ENCODE peak calls at places on chromosomes 7 and 10, in eight cellular contexts. Y is epithelial cell of esophagus, P is fibroblast of the aortic adventitia, C is AG10803, V is HFF-Myc, T is HCT116, E is esophagus squamous epithelium, Q is Peyer's patch. F is an unnamed sample.

GRCh38 chr10:26485150-26485941 is 47.2 kb downstream of the APBB1IP start:
- DNase-seq in Y (no peak), C (peak), P (peak), T (no peak), V (no peak), E (no peak), Q (no peak), F (no peak)

GRCh38 chr7:82164813-82165212 is 278.8 kb downstream of the CACNA2D1 start:
- DNase-seq in V (peak), P (peak), Y (peak), T (no peak), C (peak), Q (no peak), E (no peak), F (peak)

GRCh38 chr7:67475293-67475692 is 478.7 kb downstream of the TYW1 start:
- DNase-seq in Q (no peak), C (no peak), E (no peak), V (no peak), Y (no peak), P (no peak), T (no peak), F (no peak)

GRCh38 chr10:122567056-122567660 is 6.6 kb downstream of the DMBT1 start:
- DNase-seq in V (no peak), Y (peak), C (peak), T (peak), E (no peak), Q (peak), P (peak), F (no peak)

GRCh38 chr7:37439282-37440021 is 9.2 kb downstream of the ELMO1 start:
- DNase-seq in T (no peak), C (no peak), Q (no peak), P (no peak), E (no peak), Y (no peak), V (no peak), F (no peak)

GRCh38 chr7:44274623-44274975 is 50.8 kb downstream of the CAMK2B start:
- DNase-seq in E (no peak), V (no peak), C (no peak), T (no peak), P (no peak), Q (no peak), Y (no peak), F (no peak)

GRCh38 chr10:35574924-35575352 is 30.2 kb upstream of the GJD4 start:
- DNase-seq in T (no peak), Y (no peak), E (no peak), P (peak), C (peak), V (peak), Q (no peak), F (peak)

GRCh38 chr7:43727003-43727402 is 2.3 kb downstream of the COA1 start:
- DNase-seq in C (no peak), T (no peak), E (no peak), Y (no peak), P (no peak), V (no peak), Q (no peak), F (no peak)

GRCh38 chr7:30412810-30413504 is 65.6 kb downstream of the NOD1 start:
- DNase-seq in E (no peak), Q (no peak), V (peak), Y (peak), P (peak), T (peak), C (peak), F (peak)

GRCh38 chr10:132397671-132398565 is 918 bp downstream of the PWWP2B start:
- DNase-seq in C (peak), Y (peak), V (no peak), E (no peak), Q (peak), P (peak), T (no peak), F (no peak)

GRCh38 chr7:43071604-43072003 is 40.8 kb upstream of the HECW1 start:
- DNase-seq in C (peak), E (no peak), T (peak), V (no peak), Q (no peak), P (peak), Y (peak), F (no peak)

GRCh38 chr7:151317936-151318335 is 23.7 kb upstream of the NUB1 start:
- DNase-seq in E (no peak), C (no peak), T (no peak), Q (no peak), Y (no peak), P (no peak), V (no peak), F (no peak)

GRCh38 chr10:3525832-3526449 is 259.1 kb downstream of the KLF6 start:
- DNase-seq in T (peak), E (no peak), Q (no peak), P (peak), Y (peak), V (peak), C (peak), F (peak)

GRCh38 chr10:45380903-45381610 is 7.0 kb downstream of the ALOX5 start:
- DNase-seq in Q (peak), V (no peak), Y (no peak), P (no peak), T (no peak), C (no peak), E (no peak), F (no peak)

GRCh38 chr10:45379303-45379726 is 5.3 kb downstream of the ALOX5 start:
- DNase-seq in T (no peak), E (no peak), Q (no peak), Y (no peak), C (no peak), P (no peak), V (no peak), F (no peak)

GRCh38 chr10:45377858-45378257 is 3.8 kb downstream of the ALOX5 start:
- DNase-seq in Q (no peak), V (no peak), T (no peak), E (no peak), P (no peak), Y (no peak), C (no peak), F (no peak)

GRCh38 chr10:45378866-45379265 is 4.8 kb downstream of the ALOX5 start:
- DNase-seq in P (no peak), E (no peak), T (no peak), Q (no peak), Y (no peak), V (no peak), C (no peak), F (no peak)

DNA sequence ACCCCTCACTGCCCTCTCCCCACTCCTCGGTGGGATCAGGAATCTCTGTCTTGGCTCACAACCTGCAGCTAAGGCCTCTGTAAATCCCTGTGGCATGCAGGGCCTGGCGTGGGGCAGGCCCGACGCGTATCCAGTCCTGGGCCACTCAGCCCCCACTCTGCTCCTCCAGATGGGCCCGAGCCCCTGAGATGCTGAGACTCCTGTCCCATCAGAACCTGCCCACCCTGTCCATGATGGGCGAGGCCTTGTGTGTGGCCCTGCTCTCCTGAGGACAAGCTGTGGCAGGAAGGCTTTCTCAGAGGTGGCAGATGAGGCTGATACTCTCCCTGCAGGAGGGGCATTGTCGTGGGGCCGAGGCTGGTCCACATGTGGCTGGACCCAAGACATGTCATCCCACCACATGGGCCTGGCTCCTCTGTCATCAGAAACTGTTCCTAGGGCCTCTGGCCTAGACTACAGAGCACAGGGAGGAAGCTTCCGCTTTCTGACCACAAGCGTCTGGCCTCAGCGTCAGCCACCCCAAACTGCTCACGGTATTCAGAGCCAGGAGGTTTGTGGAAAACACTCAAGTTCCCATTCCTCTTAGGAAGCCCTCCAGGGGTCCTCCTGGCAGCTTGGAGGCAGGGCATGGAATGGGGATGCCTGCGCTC is 6.0 kb downstream of the ALOX5 start:
- DNase-seq in Q (no peak), C (no peak), T (no peak), Y (no peak), P (no peak), E (no peak), V (no peak), F (no peak)
- H3K4me3 ChIP-seq in Q (no peak), C (no peak), T (no peak), Y (no peak), P (no peak), E (no peak), V (no peak), F (no peak)

GRCh38 chr10:93921338-93921737 is 27.6 kb downstream of the SLC35G1 start:
- DNase-seq in T (no peak), Q (no peak), E (no peak), C (no peak), Y (no peak), P (no peak), V (no peak), F (no peak)
- TF ChIP-seq CTCF in T (peak), Q (peak), E (no peak), C (peak), Y (peak), P (peak), V (peak), F (peak)

GRCh38 chr7:100372694-100373093 is 593 bp upstream of the PILRA start:
- DNase-seq in Y (no peak), P (no peak), V (no peak), C (no peak), E (no peak), Q (no peak), T (no peak), F (no peak)

GRCh38 chr7:100371561-100372171 is 1.6 kb upstream of the PILRA start:
- DNase-seq in T (no peak), C (no peak), E (no peak), V (no peak), P (no peak), Y (no peak), Q (no peak), F (no peak)

GRCh38 chr7:100374601-100375000 is 1.3 kb downstream of the PILRA start:
- DNase-seq in P (no peak), Y (no peak), V (no peak), E (no peak), C (no peak), T (no peak), Q (no peak), F (no peak)

GRCh38 chr7:100372256-100372655 is 1.0 kb upstream of the PILRA start:
- DNase-seq in T (no peak), P (peak), E (no peak), C (peak), Q (no peak), V (no peak), Y (peak), F (peak)

DNA sequence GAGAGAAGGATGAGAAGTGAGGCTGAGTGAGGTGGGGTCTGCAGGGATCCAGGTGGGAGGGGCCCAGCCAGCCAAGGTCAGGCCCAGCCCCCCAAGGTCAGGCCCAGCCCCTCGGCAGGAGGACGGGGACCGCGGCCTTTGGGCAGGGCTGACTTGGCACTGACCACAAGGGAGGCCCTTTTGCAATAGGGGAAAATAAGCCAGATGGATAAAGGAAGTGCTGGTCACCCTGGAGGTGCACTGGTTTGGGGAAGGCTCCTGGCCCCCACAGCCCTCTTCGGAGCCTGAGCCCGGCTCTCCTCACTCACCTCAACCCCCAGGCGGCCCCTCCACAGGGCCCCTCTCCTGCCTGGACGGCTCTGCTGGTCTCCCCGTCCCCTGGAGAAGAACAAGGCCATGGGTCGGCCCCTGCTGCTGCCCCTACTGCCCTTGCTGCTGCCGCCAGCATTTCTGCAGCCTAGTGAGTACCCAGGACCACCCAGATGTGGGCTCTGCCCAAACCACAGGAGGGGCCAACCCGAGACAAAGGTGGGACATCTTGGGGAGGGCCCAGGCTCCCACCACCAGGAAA is at the start of gene PILRA:
- DNase-seq in T (no peak), C (peak), E (no peak), Y (no peak), P (peak), V (no peak), Q (no peak), F (no peak)
- H3K4me3 ChIP-seq in T (no peak), C (no peak), E (peak), Y (no peak), P (no peak), V (no peak), Q (peak), F (no peak)

DNA sequence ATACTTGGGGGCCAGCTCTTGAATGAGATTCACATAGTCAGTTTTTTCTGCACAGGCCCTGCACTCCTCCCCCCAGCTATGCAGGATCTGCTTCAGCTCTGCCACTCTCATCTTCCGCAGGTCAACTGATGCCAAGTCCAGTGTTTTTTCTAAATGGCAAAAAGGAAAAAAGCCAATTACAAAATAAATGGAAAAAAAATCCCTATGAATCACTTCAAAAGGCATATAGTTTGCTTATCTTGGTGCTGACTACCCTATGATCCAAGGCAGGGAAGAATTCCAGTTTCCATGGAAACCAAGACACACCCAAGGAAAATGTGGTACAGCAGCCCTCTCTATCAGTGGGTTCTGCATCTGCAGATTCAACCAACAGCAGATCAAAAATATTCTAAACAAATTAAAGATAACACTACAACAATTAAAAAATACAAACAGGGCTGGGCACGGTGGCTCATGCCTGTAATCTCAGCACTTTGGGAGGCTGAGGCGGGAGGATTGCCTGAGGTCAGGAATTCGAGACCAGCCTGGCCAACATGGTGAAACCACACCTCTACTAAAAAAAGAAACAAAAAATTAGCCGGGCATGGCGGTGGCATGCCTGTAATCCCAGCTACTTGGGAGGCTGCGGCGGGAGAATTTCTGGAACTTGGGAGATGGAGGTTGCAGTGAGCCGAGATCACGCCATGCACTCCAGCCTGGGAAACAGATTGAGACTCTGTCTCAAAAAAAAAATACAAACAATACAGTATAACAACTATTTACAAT is 17.6 kb downstream of the CDNF start:
- DNase-seq in V (peak), Q (no peak), P (peak), T (no peak), C (peak), E (no peak), Y (peak), F (peak)
- TF ChIP-seq CTCF in V (no peak), Q (no peak), P (peak), T (no peak), C (no peak), E (no peak), Y (no peak), F (no peak)

GRCh38 chr7:10797157-10797556 is 176.5 kb upstream of the PHF14 start:
- DNase-seq in T (no peak), Q (no peak), P (no peak), E (no peak), V (no peak), Y (no peak), C (no peak), F (no peak)

GRCh38 chr7:10798044-10798443 is 175.6 kb upstream of the PHF14 start:
- DNase-seq in V (no peak), E (no peak), Y (no peak), Q (no peak), P (no peak), T (no peak), C (no peak), F (no peak)

GRCh38 chr7:10789170-10789569 is 184.5 kb upstream of the PHF14 start:
- DNase-seq in E (no peak), C (no peak), V (no peak), Q (no peak), Y (peak), T (no peak), P (no peak), F (no peak)

GRCh38 chr7:10790910-10791309 is 182.8 kb upstream of the PHF14 start:
- DNase-seq in Q (no peak), E (no peak), V (no peak), T (no peak), C (no peak), Y (no peak), P (no peak), F (no peak)

DNA sequence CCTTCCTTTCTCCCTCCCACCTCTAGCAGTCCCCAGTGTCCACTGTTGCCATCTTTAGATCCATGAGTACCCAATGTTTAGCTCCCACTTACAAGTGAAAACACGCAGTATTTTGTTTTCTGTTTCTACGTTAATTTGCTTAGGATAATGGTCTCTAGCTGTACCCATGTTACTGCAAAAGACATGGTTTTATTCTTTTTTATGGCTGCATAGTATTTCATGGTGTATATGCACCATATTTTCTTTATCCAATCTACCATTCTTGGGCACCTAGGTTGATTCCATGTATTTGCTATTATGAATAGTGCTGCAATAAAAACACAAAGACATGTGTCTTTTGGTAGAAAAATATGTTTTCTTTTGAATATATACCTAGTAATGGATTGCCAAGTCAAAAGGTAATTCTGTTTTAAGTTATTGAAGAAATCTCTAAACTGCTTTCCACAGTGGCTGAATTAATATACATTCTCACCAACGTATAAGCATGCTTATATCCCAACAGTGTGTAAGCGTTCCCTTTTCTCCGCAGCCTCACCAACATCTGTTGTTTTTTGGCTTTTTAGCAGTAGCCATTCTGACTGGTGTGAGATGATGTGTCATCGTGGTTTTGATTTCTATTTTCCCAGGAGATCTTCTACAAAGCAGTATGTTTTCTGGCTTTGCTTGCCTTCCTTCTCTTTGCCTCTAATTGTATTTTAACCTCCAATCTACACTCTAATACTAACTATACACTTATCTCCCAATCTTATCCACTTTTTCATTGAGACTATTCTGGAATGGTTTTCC is 179.5 kb upstream of the PHF14 start:
- DNase-seq in Q (no peak), C (no peak), E (no peak), T (no peak), P (no peak), V (no peak), Y (no peak), F (no peak)
- H3K4me3 ChIP-seq in Q (no peak), C (no peak), E (no peak), T (no peak), P (no peak), V (no peak), Y (no peak), F (no peak)

F was measured in AG09309.